ENCODE peak calls at places on chromosome 15, in four cellular contexts. M is HepG2, W is GM12878, N is H1. C is an unnamed sample.

GRCh38 chr15:90334304-90334731 is 17.8 kb upstream of the ZNF774 start:
- DNase-seq in M (peak; percentile 19), N (no peak), W (no peak), C (no peak)

GRCh38 chr15:89167267-89168176 is 53.9 kb downstream of the RLBP1 start:
- DNase-seq in N (no peak), M (peak; percentile 10), W (peak; percentile 36), C (no peak)

GRCh38 chr15:32936283-32936918 is 218.6 kb downstream of the GREM1 start:
- DNase-seq in N (no peak), W (no peak), M (peak; percentile 16), C (no peak)

GRCh38 chr15:85810075-85810474 is 15.3 kb upstream of the KLHL25 start:
- DNase-seq in W (no peak), M (no peak), N (no peak), C (no peak)

GRCh38 chr15:48176097-48176496 is 2.0 kb downstream of the MYEF2 start:
- DNase-seq in W (no peak), N (no peak), M (no peak), C (no peak)

GRCh38 chr15:42313463-42313862 is 40.2 kb upstream of the TMEM87A start:
- DNase-seq in W (no peak), N (no peak), M (peak; percentile 24), C (no peak)

GRCh38 chr15:101397521-101398003 is 91.9 kb downstream of the PCSK6 start:
- DNase-seq in M (no peak), N (peak; percentile 48), W (no peak), C (no peak)

GRCh38 chr15:94323076-94323475 is 91.7 kb downstream of the MCTP2 start:
- DNase-seq in N (no peak), W (no peak), M (no peak), C (no peak)

GRCh38 chr15:41347236-41347635 is 14.6 kb downstream of the NUSAP1 start:
- DNase-seq in M (no peak), W (no peak), N (no peak), C (no peak)

GRCh38 chr15:87623832-87624231 is 632.7 kb downstream of the NTRK3 start:
- DNase-seq in N (peak; percentile 51), M (no peak), W (no peak), C (peak; percentile 13)

GRCh38 chr15:51191766-51192165 is 97.1 kb upstream of the TNFAIP8L3 start:
- DNase-seq in M (no peak), W (no peak), N (no peak), C (no peak)

GRCh38 chr15:63985221-63986184 is 60.8 kb downstream of the DAPK2 start:
- DNase-seq in N (no peak), M (no peak), W (no peak), C (no peak)

GRCh38 chr15:41417418-41417811 is 520 bp downstream of the RTF1 start:
- DNase-seq in N (no peak), M (no peak), W (no peak), C (no peak)

GRCh38 chr15:99965376-99965775 is 232.1 kb upstream of the LYSMD4 start:
- DNase-seq in N (no peak), M (no peak), W (no peak), C (no peak)

GRCh38 chr15:22947101-22948000 is 32.8 kb downstream of the CYFIP1 start:
- DNase-seq in W (no peak), M (no peak), N (no peak), C (no peak)

GRCh38 chr15:34795267-34796081 is at the start of gene ACTC1:
- DNase-seq in N (peak; percentile 82), M (no peak), W (no peak), C (no peak)

GRCh38 chr15:101158166-101159095 is 93.4 kb downstream of the CHSY1 start:
- DNase-seq in M (no peak), W (no peak), N (no peak), C (no peak)

GRCh38 chr15:61521961-61522360 is 292.9 kb upstream of the RORA start:
- DNase-seq in M (no peak), W (no peak), N (no peak), C (no peak)

GRCh38 chr15:94235041-94235440 is 3.7 kb downstream of the MCTP2 start:
- DNase-seq in W (no peak), N (no peak), M (no peak), C (no peak)

GRCh38 chr15:38072507-38073277 is 138.3 kb downstream of the TMCO5A start:
- DNase-seq in N (peak; percentile 86), W (no peak), M (peak; percentile 75), C (peak; percentile 78)

GRCh38 chr15:65368300-65368617 is 9.5 kb downstream of the IGDCC3 start:
- DNase-seq in W (no peak), N (peak; percentile 63), M (no peak), C (peak; percentile 94)

GRCh38 chr15:37771462-37771861 is 163.0 kb upstream of the TMCO5A start:
- DNase-seq in W (no peak), N (no peak), M (no peak), C (no peak)

GRCh38 chr15:88574062-88574461 is 27.6 kb upstream of the DET1 start:
- DNase-seq in M (no peak), W (no peak), N (no peak), C (no peak)

GRCh38 chr15:92714071-92714456 is 58.5 kb upstream of the FAM174B start:
- DNase-seq in N (no peak), W (no peak), M (no peak), C (peak; percentile 75)

GRCh38 chr15:78663703-78664102 is 22.7 kb upstream of the CHRNB4 start:
- DNase-seq in M (no peak), W (no peak), N (no peak), C (no peak)

GRCh38 chr15:96327155-96327741 is 3.3 kb upstream of the NR2F2 start:
- DNase-seq in N (no peak), W (peak; percentile 61), M (peak; percentile 81), C (no peak)

GRCh38 chr15:76996526-76997401 is 1.8 kb downstream of the PSTPIP1 start:
- DNase-seq in W (no peak), M (no peak), N (no peak), C (no peak)

GRCh38 chr15:85142324-85142723 is 160.7 kb downstream of the PDE8A start:
- DNase-seq in N (no peak), W (no peak), M (no peak), C (no peak)

GRCh38 chr15:90878660-90879059 is 5.6 kb upstream of the FES start:
- DNase-seq in W (no peak), M (no peak), N (no peak), C (no peak)

GRCh38 chr15:29223640-29224039 is 46.0 kb downstream of the NSMCE3 start:
- DNase-seq in W (no peak), M (no peak), N (no peak), C (no peak)

GRCh38 chr15:29225534-29226224 is 43.9 kb downstream of the NSMCE3 start:
- DNase-seq in M (no peak), N (no peak), W (no peak), C (no peak)

GRCh38 chr15:29220852-29221251 is 48.8 kb downstream of the NSMCE3 start:
- DNase-seq in W (no peak), M (no peak), N (no peak), C (no peak)

GRCh38 chr15:29222129-29222853 is 47.3 kb downstream of the NSMCE3 start:
- DNase-seq in W (no peak), N (no peak), M (no peak), C (peak; percentile 9)

DNA sequence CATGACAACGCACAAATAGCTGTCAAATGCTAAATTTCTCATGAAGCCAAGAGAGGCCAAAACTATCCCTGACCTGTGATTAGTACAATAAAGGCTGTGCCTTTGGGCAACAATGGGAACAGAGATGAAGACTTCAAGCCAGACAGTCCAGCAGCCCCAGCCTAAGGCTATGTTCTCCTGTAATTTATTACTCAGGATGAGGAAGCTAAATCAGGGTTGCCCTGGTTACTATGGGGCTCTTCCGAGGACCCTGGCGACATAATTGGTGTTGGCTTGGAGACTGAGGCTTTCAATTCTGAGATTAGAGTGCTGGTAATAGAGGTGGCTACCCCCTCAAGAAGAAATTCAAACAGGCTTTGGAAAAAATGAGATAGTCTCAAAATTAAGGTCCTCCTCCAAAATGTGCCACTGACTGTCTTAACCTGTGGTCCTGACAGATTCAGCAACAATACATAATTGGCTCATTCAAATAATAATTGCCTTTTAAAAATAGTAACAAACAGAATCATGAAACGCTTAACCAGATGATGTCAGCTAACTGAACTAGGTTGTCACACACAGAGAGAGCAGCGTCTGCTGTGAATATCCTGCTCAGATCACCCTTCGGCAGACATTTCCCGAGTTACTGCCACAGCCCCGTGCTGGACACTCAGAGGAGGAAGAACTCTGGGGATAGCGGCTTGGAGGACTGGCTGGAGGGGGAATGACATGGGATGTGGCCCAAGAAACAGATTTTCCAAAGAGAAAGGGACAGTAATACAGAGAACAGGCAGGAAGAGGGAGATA is 43.0 kb downstream of the NSMCE3 start:
- DNase-seq in M (no peak), W (no peak), N (no peak), C (no peak)
- TF ChIP-seq SUZ12 in M (no peak), W (no peak), N (no peak), C (no peak)

GRCh38 chr15:80662756-80663553 is 32.2 kb upstream of the ABHD17C start:
- DNase-seq in N (no peak), W (no peak), M (no peak), C (no peak)
- H3K4me1 ChIP-seq in N (no peaks in the 10 kb centered on the region), W (no peaks in the 10 kb centered on the region), M (no peaks in the 10 kb centered on the region), C (no peaks in the 10 kb centered on the region)

DNA sequence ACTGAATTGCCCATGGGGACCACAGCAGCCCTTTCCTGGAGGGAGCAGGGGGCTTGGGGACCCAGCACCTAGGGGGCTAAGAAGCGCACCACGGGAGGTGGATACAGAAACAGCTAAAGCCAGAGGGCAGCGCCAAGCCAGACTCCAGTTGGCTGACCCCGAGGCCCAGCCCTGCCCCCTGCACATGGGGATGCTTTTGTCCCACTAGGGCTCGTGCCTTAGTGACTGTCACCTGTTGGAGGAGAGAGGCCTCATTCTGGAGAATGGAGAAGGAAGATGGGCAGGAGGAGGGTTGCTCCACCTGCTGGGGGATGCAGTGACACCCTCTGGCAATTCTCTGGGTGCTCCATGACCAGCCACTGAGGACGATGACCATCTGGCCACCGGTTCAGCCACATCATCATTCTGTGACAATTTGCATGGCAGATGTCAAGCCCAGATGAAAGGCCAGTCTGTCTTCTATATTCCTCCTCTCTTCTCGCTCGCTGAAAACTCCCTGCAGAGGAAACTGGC is 167.8 kb upstream of the TLE3 start:
- DNase-seq in W (no peak), M (no peak), N (no peak), C (no peak)
- H3K4me3 ChIP-seq in W (no peak overlapping the region), M (no peak overlapping the region), N (no peak overlapping the region), C (no peak overlapping the region)

DNA sequence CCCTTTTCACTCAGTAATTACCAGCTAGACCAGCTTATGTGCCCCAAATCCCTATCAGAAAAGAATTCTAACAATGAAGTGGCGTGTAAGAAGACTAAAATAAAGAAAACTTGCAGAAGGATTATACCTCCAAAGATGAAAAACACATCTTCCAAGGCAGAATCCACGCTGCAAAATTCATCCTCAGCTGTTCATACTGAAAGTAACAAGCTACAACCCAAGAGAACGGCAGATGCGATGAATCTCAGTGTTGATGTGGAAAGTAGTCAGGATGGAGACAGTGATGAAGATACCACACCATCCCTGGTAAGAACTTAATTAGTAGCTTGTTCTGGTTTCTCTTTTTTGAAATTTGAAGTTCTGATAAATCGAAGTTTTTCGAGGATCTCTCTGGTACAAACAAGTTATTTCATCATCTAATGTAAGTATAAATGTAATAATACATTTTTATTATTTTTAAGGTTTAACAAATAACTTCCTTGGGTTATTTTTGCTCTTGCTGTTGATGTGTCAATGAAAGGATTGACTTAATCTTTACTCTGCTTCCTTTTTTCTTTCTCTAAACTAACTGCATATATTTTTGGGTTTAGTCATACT is 1.4 kb downstream of the WDR76 start:
- DNase-seq in N (no peak), W (no peak), M (no peak), C (no peak)
- TF ChIP-seq SUZ12 in N (no peak), W (no peak), M (no peak), C (no peak)